ENCODE peak calls at places on chromosomes 4 and X, in four cellular contexts. E is hypothalamus; Y is activated naive CD8-positive, alpha-beta T cell treated with anti-CD3 and anti-CD28 coated beads for 36 hours; V is NCI-H1105 treated with DMSO at 0.1 percent for 48 hours. O is an unnamed sample.

GRCh38 chr4:126647756-126648396 is 984.9 kb upstream of the INTU start:
- DNase-seq in E (no peak), V (no peak), Y (no peak), O (no peak)

GRCh38 chr4:108849611-108850406 is 87.0 kb upstream of the ETNPPL start:
- DNase-seq in E (no peak), Y (no peak), V (no peak), O (no peak)

GRCh38 chr4:140893939-140894338 is 137.8 kb upstream of the TBC1D9 start:
- DNase-seq in E (no peak), Y (no peak), V (no peak), O (no peak)

GRCh38 chrX:47311857-47312774 is 58.3 kb upstream of the ZNF157 start:
- DNase-seq in V (no peak), Y (peak), E (no peak), O (peak)

GRCh38 chr4:8848507-8849265 is 23.0 kb downstream of the HMX1 start:
- DNase-seq in E (no peak), V (no peak), Y (no peak), O (no peak)

GRCh38 chr4:152430507-152430906 is 105.4 kb downstream of the FBXW7 start:
- DNase-seq in V (no peak), Y (no peak), E (no peak), O (no peak)

GRCh38 chr4:184103755-184104367 is 113.8 kb downstream of the ENPP6 start:
- DNase-seq in Y (no peak), V (no peak), E (no peak), O (no peak)

GRCh38 chrX:19686876-19687275 is 171.6 kb upstream of the MAP3K15 start:
- DNase-seq in Y (no peak), E (no peak), V (no peak), O (no peak)

GRCh38 chr4:95165926-95166524 is 382.7 kb downstream of the UNC5C start:
- DNase-seq in Y (peak), V (peak), E (peak), O (no peak)

GRCh38 chr4:7066006-7066405 is 1.9 kb downstream of the GRPEL1 start:
- DNase-seq in V (no peak), Y (no peak), E (no peak), O (no peak)

GRCh38 chr4:153731239-153731638 is 28.6 kb downstream of the RNF175 start:
- DNase-seq in V (no peak), E (no peak), Y (no peak), O (no peak)